ENCODE peak calls at places on chromosomes 7 and 10, in four cellular contexts. One of them, this sample, is unnamed.

GRCh38 chr10:86110156-86110786 is 256.3 kb downstream of the GRID1 start:
- DNase-seq in caudate nucleus: no peak
- DNase-seq in T-helper 2 cell: no peak
- DNase-seq in T-helper 17 cell: no peak
- DNase-seq in this sample: no peak

GRCh38 chr7:23242935-23243334 is 3.6 kb upstream of the GPNMB start:
- DNase-seq in caudate nucleus: no peak
- DNase-seq in T-helper 2 cell: no peak
- DNase-seq in T-helper 17 cell: no peak
- DNase-seq in this sample: no peak

GRCh38 chr10:96299383-96299782 is 4.9 kb upstream of the DNTT start:
- DNase-seq in caudate nucleus: no peak
- DNase-seq in T-helper 2 cell: peak; percentile 17
- DNase-seq in T-helper 17 cell: no peak
- DNase-seq in this sample: no peak

GRCh38 chr10:112755446-112756117 is 194.5 kb upstream of the TCF7L2 start:
- DNase-seq in caudate nucleus: peak; percentile 24
- DNase-seq in T-helper 2 cell: no peak
- DNase-seq in T-helper 17 cell: no peak
- DNase-seq in this sample: no peak

GRCh38 chr10:73956476-73957338 is 41.2 kb upstream of the VCL start:
- DNase-seq in caudate nucleus: no peak
- DNase-seq in T-helper 2 cell: peak; percentile 86
- DNase-seq in T-helper 17 cell: peak; percentile 14
- DNase-seq in this sample: peak; percentile 2

GRCh38 chr10:76429331-76429625 is 997.9 kb downstream of the LRMDA start:
- DNase-seq in caudate nucleus: no peak
- DNase-seq in T-helper 2 cell: no peak
- DNase-seq in T-helper 17 cell: no peak
- DNase-seq in this sample: no peak

GRCh38 chr7:55005241-55005836 is 13.5 kb upstream of the EGFR start:
- DNase-seq in caudate nucleus: no peak
- DNase-seq in T-helper 2 cell: no peak
- DNase-seq in T-helper 17 cell: no peak
- DNase-seq in this sample: no peak

GRCh38 chr10:71963351-71963755 is 842 bp upstream of the CHST3 start:
- DNase-seq in caudate nucleus: no peak
- DNase-seq in T-helper 2 cell: no peak
- DNase-seq in T-helper 17 cell: no peak
- DNase-seq in this sample: no peak

GRCh38 chr7:158830211-158830723 is 958 bp upstream of the ESYT2 start:
- DNase-seq in caudate nucleus: no peak
- DNase-seq in T-helper 2 cell: no peak
- DNase-seq in T-helper 17 cell: no peak
- DNase-seq in this sample: no peak

GRCh38 chr7:149027560-149028345 is 552 bp downstream of the PDIA4 start:
- DNase-seq in caudate nucleus: no peak
- DNase-seq in T-helper 2 cell: no peak
- DNase-seq in T-helper 17 cell: no peak
- DNase-seq in this sample: no peak

GRCh38 chr7:140570120-140570519 is 70.5 kb downstream of the DENND2A start:
- DNase-seq in caudate nucleus: no peak
- DNase-seq in T-helper 2 cell: no peak
- DNase-seq in T-helper 17 cell: no peak
- DNase-seq in this sample: no peak

GRCh38 chr7:113922049-113922448 is 3.2 kb upstream of the PPP1R3A start:
- DNase-seq in caudate nucleus: no peak
- DNase-seq in T-helper 2 cell: no peak
- DNase-seq in T-helper 17 cell: no peak
- DNase-seq in this sample: no peak

GRCh38 chr10:1607466-1607865 is 129.9 kb downstream of the ADARB2 start:
- DNase-seq in caudate nucleus: no peak
- DNase-seq in T-helper 2 cell: no peak
- DNase-seq in T-helper 17 cell: no peak
- DNase-seq in this sample: no peak

GRCh38 chr10:77578583-77579227 is 58.9 kb downstream of the KCNMA1 start:
- DNase-seq in caudate nucleus: no peak
- DNase-seq in T-helper 2 cell: no peak
- DNase-seq in T-helper 17 cell: no peak
- DNase-seq in this sample: no peak

GRCh38 chr10:118742787-118743186 is 12.0 kb downstream of the CACUL1 start:
- DNase-seq in caudate nucleus: no peak
- DNase-seq in T-helper 2 cell: no peak
- DNase-seq in T-helper 17 cell: no peak
- DNase-seq in this sample: no peak

GRCh38 chr10:27100800-27101347 is 580 bp upstream of the ANKRD26 start:
- DNase-seq in caudate nucleus: no peak
- DNase-seq in T-helper 2 cell: peak; percentile 76
- DNase-seq in T-helper 17 cell: no peak
- DNase-seq in this sample: no peak

GRCh38 chr10:98460837-98461499 is 14.2 kb upstream of the HPS1 start:
- DNase-seq in caudate nucleus: no peak
- DNase-seq in T-helper 2 cell: no peak
- DNase-seq in T-helper 17 cell: no peak
- DNase-seq in this sample: no peak

GRCh38 chr10:86950349-86950748 is 7.1 kb downstream of the MMRN2 start:
- DNase-seq in caudate nucleus: no peak
- DNase-seq in T-helper 2 cell: peak; percentile 44
- DNase-seq in T-helper 17 cell: no peak
- DNase-seq in this sample: no peak

GRCh38 chr10:78199019-78199418 is 165.4 kb downstream of the RPS24 start:
- DNase-seq in caudate nucleus: no peak
- DNase-seq in T-helper 2 cell: no peak
- DNase-seq in T-helper 17 cell: no peak
- DNase-seq in this sample: no peak

GRCh38 chr7:2982831-2983230 is 60.8 kb downstream of the CARD11 start:
- DNase-seq in caudate nucleus: no peak
- DNase-seq in T-helper 2 cell: peak; percentile 85
- DNase-seq in T-helper 17 cell: peak; percentile 19
- DNase-seq in this sample: peak; percentile 21

GRCh38 chr7:3267928-3268690 is 32.9 kb upstream of the SDK1 start:
- DNase-seq in caudate nucleus: no peak
- DNase-seq in T-helper 2 cell: no peak
- DNase-seq in T-helper 17 cell: no peak
- DNase-seq in this sample: no peak

GRCh38 chr10:33252794-33253203 is 81.7 kb downstream of the NRP1 start:
- DNase-seq in caudate nucleus: no peak
- DNase-seq in T-helper 2 cell: peak; percentile 48
- DNase-seq in T-helper 17 cell: no peak
- DNase-seq in this sample: no peak

GRCh38 chr7:92768501-92769360 is 67.6 kb downstream of the CDK6 start:
- DNase-seq in caudate nucleus: no peak
- DNase-seq in T-helper 2 cell: peak; percentile 49
- DNase-seq in T-helper 17 cell: no peak
- DNase-seq in this sample: no peak